ENCODE peak calls at places on chromosomes 1 and 21, in five cellular contexts. I is astrocyte, Y is GM23248, U is keratinocyte, K is endodermal cell. M is an unnamed sample.
A peak's percentile ranks its signal among the peaks of the same experiment; 100 is the strongest.

GRCh38 chr1:154423303-154423987 is 18.3 kb downstream of the IL6R start:
- DNase-seq in I (peak; percentile 71), Y (peak; percentile 80), U (no peak), K (no peak), M (no peak)

GRCh38 chr1:205259361-205259832 is 31.7 kb downstream of the TMCC2 start:
- DNase-seq in I (no peak), Y (no peak), U (no peak), K (no peak), M (no peak)

GRCh38 chr1:26598890-26599289 is 69.3 kb downstream of the RPS6KA1 start:
- DNase-seq in I (no peak), Y (no peak), U (no peak), K (no peak), M (no peak)

GRCh38 chr1:101105877-101106276 is 80.3 kb upstream of the DPH5 start:
- DNase-seq in I (peak; percentile 65), Y (peak; percentile 57), U (no peak), K (no peak), M (no peak)

GRCh38 chr21:45523411-45524101 is 18.7 kb downstream of the SLC19A1 start:
- DNase-seq in I (no peak), Y (no peak), U (no peak), K (peak; percentile 34), M (no peak)

GRCh38 chr1:212871976-212872375 is 13.9 kb downstream of the FLVCR1 start:
- DNase-seq in I (no peak), Y (no peak), U (no peak), K (no peak), M (no peak)

GRCh38 chr1:211236633-211237321 is 22.4 kb upstream of the RCOR3 start:
- DNase-seq in I (peak; percentile 36), Y (peak; percentile 4), U (no peak), K (no peak), M (no peak)

GRCh38 chr21:29155118-29155932 is 24.9 kb downstream of the MAP3K7CL start:
- DNase-seq in I (peak; percentile 94), Y (peak; percentile 76), U (no peak), K (peak; percentile 77), M (no peak)

GRCh38 chr1:28517649-28517999 is 11.8 kb downstream of the RCC1 start:
- DNase-seq in I (no peak), Y (peak; percentile 59), U (no peak), K (peak; percentile 73), M (peak; percentile 32)

GRCh38 chr1:10459185-10459584 is 9.4 kb downstream of the CORT start:
- DNase-seq in I (peak; percentile 85), Y (peak; percentile 91), U (peak; percentile 59), K (no peak), M (no peak)

GRCh38 chr1:33459766-33460543 is 12.5 kb upstream of the ZSCAN20 start:
- DNase-seq in I (peak; percentile 36), Y (peak; percentile 92), U (no peak), K (no peak), M (no peak)

GRCh38 chr1:227924168-227924837 is 23.4 kb downstream of the WNT9A start:
- DNase-seq in I (no peak), Y (no peak), U (no peak), K (no peak), M (no peak)

GRCh38 chr1:66182551-66183178 is 351.3 kb upstream of the SGIP1 start:
- DNase-seq in I (peak; percentile 95), Y (peak; percentile 77), U (no peak), K (no peak), M (no peak)

GRCh38 chr1:149936076-149936991 is at the start of gene MTMR11:
- DNase-seq in I (no peak), Y (peak; percentile 69), U (no peak), K (peak; percentile 67), M (peak; percentile 84)
- H3K9ac ChIP-seq in I (peak within 1 kb of the TSS; percentile 88), Y (peak within 1 kb of the TSS; percentile 82), U (peak within 1 kb of the TSS; percentile 76), K (no peak within 1 kb of the TSS), M (peak within 1 kb of the TSS; percentile 98)

GRCh38 chr1:226888816-226889215 is 18.4 kb downstream of the PSEN2 start:
- DNase-seq in I (no peak), Y (no peak), U (no peak), K (no peak), M (no peak)

GRCh38 chr1:226890331-226891108 is 20.1 kb downstream of the PSEN2 start:
- DNase-seq in I (no peak), Y (no peak), U (no peak), K (no peak), M (no peak)

GRCh38 chr1:226888021-226888420 is 17.6 kb downstream of the PSEN2 start:
- DNase-seq in I (no peak), Y (no peak), U (no peak), K (no peak), M (no peak)

GRCh38 chr1:226891346-226891745 is 20.9 kb downstream of the PSEN2 start:
- DNase-seq in I (no peak), Y (no peak), U (no peak), K (no peak), M (no peak)

DNA sequence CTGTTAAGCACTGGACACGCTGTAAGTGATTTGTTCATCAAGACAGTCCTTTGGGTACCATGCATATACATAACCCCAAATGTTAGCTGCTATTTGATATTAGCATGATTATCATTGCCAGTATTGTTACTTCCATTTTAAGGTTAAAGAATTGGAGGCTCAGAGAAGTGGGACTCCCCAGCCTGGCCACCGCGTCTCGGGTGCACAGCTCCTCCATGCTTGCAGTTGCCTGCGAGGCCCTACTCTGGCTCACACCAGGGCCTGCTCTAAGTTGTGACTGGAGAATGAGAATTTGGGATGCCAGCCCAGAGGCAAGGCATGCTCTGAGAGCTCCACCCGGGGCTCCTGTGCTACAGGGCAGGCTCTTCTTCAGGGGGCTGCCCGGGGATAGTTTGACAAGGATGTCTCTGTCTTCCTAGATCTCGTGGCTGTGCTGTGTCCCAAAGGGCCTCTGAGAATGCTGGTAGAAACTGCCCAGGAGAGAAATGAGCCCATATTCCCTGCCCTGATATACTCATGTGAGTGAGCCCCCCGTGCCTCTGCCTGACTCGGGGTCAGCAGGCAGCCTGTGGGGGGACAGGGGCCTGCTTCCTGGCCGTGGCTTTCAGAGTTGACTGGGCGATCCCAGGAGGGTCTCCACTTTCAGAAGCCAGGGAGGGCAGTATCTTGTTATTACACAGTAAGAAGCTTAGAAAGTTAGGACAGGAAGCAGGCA is 19.4 kb downstream of the PSEN2 start:
- DNase-seq in I (no peak), Y (no peak), U (no peak), K (no peak), M (no peak)
- H3K27ac ChIP-seq in I (no peak overlapping the region), Y (no peak overlapping the region), U (no peak overlapping the region), K (no peak overlapping the region), M (no peak overlapping the region)

DNA sequence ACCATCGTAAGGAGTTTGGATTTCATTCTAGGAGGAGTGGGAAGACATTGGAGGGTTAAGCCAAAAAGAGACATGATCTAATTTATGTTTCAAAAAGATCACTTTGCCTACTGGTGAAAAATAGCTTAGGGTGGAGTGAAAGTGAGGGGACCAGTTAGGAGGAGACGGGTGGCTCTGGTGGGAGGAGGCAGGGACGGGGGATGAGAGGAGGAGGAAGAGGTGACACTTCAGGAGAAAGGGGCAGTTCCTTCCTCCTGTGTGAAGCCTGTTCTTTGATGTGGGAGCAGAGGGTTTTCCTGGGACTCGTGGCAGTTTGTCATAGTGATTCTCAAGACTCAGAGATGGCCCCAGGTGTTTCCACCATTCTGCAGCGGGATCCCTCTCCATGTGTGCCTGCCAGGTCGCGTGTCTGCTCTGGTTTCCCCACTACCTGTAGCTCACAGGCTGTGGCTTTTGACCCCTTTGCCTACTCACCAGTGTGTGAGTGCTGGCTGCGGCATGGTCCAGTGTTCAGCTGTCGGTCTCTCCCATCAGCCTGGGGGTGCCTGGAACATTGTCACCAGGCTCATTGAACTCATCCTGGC is 102.4 kb downstream of the CNIH3 start:
- DNase-seq in I (no peak), Y (no peak), U (no peak), K (no peak), M (no peak)
- H3K9ac ChIP-seq in I (no peak overlapping the region), Y (no peak overlapping the region), U (no peak overlapping the region), K (no peak overlapping the region), M (no peak overlapping the region)

GRCh38 chr1:24896176-24896575 is 33.9 kb downstream of the RUNX3 start:
- DNase-seq in I (no peak), Y (no peak), U (no peak), K (no peak), M (peak; percentile 13)
- H3K27ac ChIP-seq in I (no peak overlapping the region), Y (no peak overlapping the region), U (no peak overlapping the region), K (no peak overlapping the region), M (no peak overlapping the region)

DNA sequence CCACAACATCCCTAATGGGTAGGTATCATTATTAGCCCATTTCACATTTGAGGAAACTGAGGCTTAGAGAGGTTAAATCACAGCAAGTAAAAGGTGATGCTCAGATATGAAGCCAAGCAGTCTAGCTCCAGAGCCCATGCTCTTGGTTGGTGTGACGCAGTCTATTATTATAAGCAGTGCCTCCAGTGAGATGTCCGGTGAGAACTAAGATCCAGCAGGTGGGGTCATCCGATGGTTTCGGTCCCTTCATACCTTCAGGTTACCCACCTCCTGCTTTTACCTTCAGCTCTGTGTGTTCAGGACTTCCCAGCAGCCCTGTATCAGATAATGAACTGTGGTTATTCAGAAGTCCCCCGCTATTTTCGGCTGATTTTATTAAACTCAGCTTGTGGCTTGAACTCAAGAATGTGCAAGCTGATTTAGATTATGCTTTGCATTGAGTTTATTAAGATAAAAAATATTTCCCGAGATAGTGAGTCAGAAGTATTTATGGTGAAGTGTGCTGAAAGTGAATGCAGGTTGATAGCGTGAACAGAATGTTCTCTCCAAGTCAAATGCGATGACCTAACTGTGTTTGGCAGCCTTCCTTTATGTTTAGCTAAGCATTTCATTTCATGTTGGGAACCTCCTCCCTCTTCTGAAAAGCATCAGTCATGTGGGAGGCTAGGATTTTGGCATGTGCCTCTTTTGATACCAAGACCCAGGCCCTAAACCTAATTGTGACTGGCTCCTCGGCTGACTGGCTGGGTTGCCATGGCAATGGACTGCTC is 160.9 kb upstream of the UBE2U start:
- DNase-seq in I (peak; percentile 98), Y (peak; percentile 91), U (peak; percentile 60), K (no peak), M (no peak)
- H3K9ac ChIP-seq in I (peak overlapping the region; percentile 44), Y (no peak overlapping the region), U (peak overlapping the region; percentile 61), K (no peak overlapping the region), M (no peak overlapping the region)

DNA sequence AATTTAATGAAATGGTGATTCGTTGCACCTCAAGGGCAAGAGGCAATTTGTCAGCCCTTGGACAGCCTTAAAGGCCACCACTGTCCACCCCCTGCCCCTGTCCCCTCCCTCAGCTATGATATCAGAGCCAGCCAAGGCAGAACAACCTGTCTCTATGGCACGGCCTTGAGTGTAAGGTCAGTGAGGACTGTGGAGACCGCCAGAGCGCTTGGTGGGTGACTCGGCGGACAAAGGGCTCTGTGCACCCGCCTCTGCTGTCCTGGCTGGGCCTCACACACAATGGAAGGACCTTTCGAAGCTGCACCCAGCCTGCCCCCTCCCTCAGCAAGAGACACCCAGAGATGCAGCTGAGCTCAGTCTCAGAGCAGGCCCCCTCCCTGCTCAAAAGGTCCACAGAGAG is 50.6 kb downstream of the SDC3 start:
- DNase-seq in I (no peak), Y (no peak), U (no peak), K (no peak), M (no peak)
- H3K27ac ChIP-seq in I (no peak overlapping the region), Y (peak overlapping the region; percentile 28), U (no peak overlapping the region), K (peak overlapping the region; percentile 12), M (no peak overlapping the region)

M was measured in colonic mucosa.